ENCODE peak calls at places on chromosomes 16 and 17, in eight cellular contexts. One of them, this sample, is unnamed.

GRCh38 chr17:70308619-70309018 is 139.3 kb downstream of the KCNJ2 start:
- DNase-seq in transverse colon: no peak
- DNase-seq in tibial nerve: no peak
- DNase-seq in ovary: no peak
- DNase-seq in SK-N-SH: no peak
- DNase-seq in stomach: no peak
- DNase-seq in HepG2: no peak
- DNase-seq in K562: no peak
- DNase-seq in this sample: no peak

GRCh38 chr16:3482659-3483241 is 12.5 kb downstream of the C16orf90 start:
- DNase-seq in transverse colon: no peak
- DNase-seq in tibial nerve: no peak
- DNase-seq in ovary: no peak
- DNase-seq in SK-N-SH: peak; percentile 23
- DNase-seq in stomach: no peak
- DNase-seq in HepG2: no peak
- DNase-seq in K562: no peak
- DNase-seq in this sample: no peak

GRCh38 chr16:19289805-19290490 is 4.4 kb downstream of the CLEC19A start:
- DNase-seq in transverse colon: no peak
- DNase-seq in tibial nerve: no peak
- DNase-seq in ovary: no peak
- DNase-seq in SK-N-SH: peak; percentile 16
- DNase-seq in stomach: peak; percentile 68
- DNase-seq in HepG2: no peak
- DNase-seq in K562: no peak
- DNase-seq in this sample: no peak

GRCh38 chr17:78745407-78746088 is 36.5 kb downstream of the CYTH1 start:
- DNase-seq in transverse colon: no peak
- DNase-seq in tibial nerve: peak; percentile 48
- DNase-seq in ovary: no peak
- DNase-seq in SK-N-SH: no peak
- DNase-seq in stomach: no peak
- DNase-seq in HepG2: peak; percentile 52
- DNase-seq in K562: peak; percentile 67
- DNase-seq in this sample: no peak

GRCh38 chr17:18964018-18964351 is 12.0 kb downstream of the SLC5A10 start:
- DNase-seq in transverse colon: no peak
- DNase-seq in tibial nerve: no peak
- DNase-seq in ovary: no peak
- DNase-seq in SK-N-SH: no peak
- DNase-seq in stomach: no peak
- DNase-seq in HepG2: no peak
- DNase-seq in K562: no peak
- DNase-seq in this sample: no peak

GRCh38 chr17:47199627-47200324 is 9.4 kb upstream of the MYL4 start:
- DNase-seq in transverse colon: no peak
- DNase-seq in tibial nerve: no peak
- DNase-seq in ovary: no peak
- DNase-seq in SK-N-SH: no peak
- DNase-seq in stomach: no peak
- DNase-seq in HepG2: no peak
- DNase-seq in K562: no peak
- DNase-seq in this sample: no peak

GRCh38 chr17:7767425-7768021 is 50.0 kb downstream of the DNAH2 start:
- DNase-seq in transverse colon: no peak
- DNase-seq in tibial nerve: no peak
- DNase-seq in ovary: no peak
- DNase-seq in SK-N-SH: no peak
- DNase-seq in stomach: no peak
- DNase-seq in HepG2: no peak
- DNase-seq in K562: no peak
- DNase-seq in this sample: no peak

GRCh38 chr17:67246648-67247415 is 1.8 kb upstream of the HELZ start:
- DNase-seq in transverse colon: peak; percentile 76
- DNase-seq in tibial nerve: no peak
- DNase-seq in ovary: no peak
- DNase-seq in SK-N-SH: no peak
- DNase-seq in stomach: peak; percentile 78
- DNase-seq in HepG2: peak; percentile 97
- DNase-seq in K562: peak; percentile 69
- DNase-seq in this sample: no peak

GRCh38 chr17:72386619-72387237 is 265.9 kb downstream of the SOX9 start:
- DNase-seq in transverse colon: no peak
- DNase-seq in tibial nerve: no peak
- DNase-seq in ovary: no peak
- DNase-seq in SK-N-SH: no peak
- DNase-seq in stomach: no peak
- DNase-seq in HepG2: peak; percentile 97
- DNase-seq in K562: no peak
- DNase-seq in this sample: no peak

GRCh38 chr16:72990003-72990521 is 57.9 kb downstream of the ZFHX3 start:
- DNase-seq in transverse colon: peak; percentile 68
- DNase-seq in tibial nerve: peak; percentile 81
- DNase-seq in ovary: no peak
- DNase-seq in SK-N-SH: no peak
- DNase-seq in stomach: peak; percentile 61
- DNase-seq in HepG2: no peak
- DNase-seq in K562: no peak
- DNase-seq in this sample: peak; percentile 95

GRCh38 chr17:41772586-41773189 is 13.8 kb downstream of the JUP start:
- DNase-seq in transverse colon: peak; percentile 58
- DNase-seq in tibial nerve: no peak
- DNase-seq in ovary: no peak
- DNase-seq in SK-N-SH: no peak
- DNase-seq in stomach: no peak
- DNase-seq in HepG2: peak; percentile 83
- DNase-seq in K562: no peak
- DNase-seq in this sample: no peak

GRCh38 chr16:23836404-23837291 is 865 bp downstream of the PRKCB start:
- DNase-seq in transverse colon: peak; percentile 49
- DNase-seq in tibial nerve: no peak
- DNase-seq in ovary: no peak
- DNase-seq in SK-N-SH: peak; percentile 55
- DNase-seq in stomach: peak; percentile 48
- DNase-seq in HepG2: no peak
- DNase-seq in K562: peak; percentile 71
- DNase-seq in this sample: peak; percentile 65

GRCh38 chr16:6531067-6531466 is 801.6 kb upstream of the RBFOX1 start:
- DNase-seq in transverse colon: no peak
- DNase-seq in tibial nerve: no peak
- DNase-seq in ovary: no peak
- DNase-seq in SK-N-SH: no peak
- DNase-seq in stomach: no peak
- DNase-seq in HepG2: no peak
- DNase-seq in K562: no peak
- DNase-seq in this sample: no peak

GRCh38 chr16:22092143-22092933 is at the start of gene VWA3A:
- DNase-seq in transverse colon: no peak
- DNase-seq in tibial nerve: no peak
- DNase-seq in ovary: no peak
- DNase-seq in SK-N-SH: no peak
- DNase-seq in stomach: no peak
- DNase-seq in HepG2: no peak
- DNase-seq in K562: no peak
- DNase-seq in this sample: no peak

GRCh38 chr17:72602517-72603345 is 481.9 kb downstream of the SOX9 start:
- DNase-seq in transverse colon: peak; percentile 72
- DNase-seq in tibial nerve: no peak
- DNase-seq in ovary: no peak
- DNase-seq in SK-N-SH: no peak
- DNase-seq in stomach: peak; percentile 47
- DNase-seq in HepG2: no peak
- DNase-seq in K562: no peak
- DNase-seq in this sample: no peak

GRCh38 chr17:44830359-44831269 is 527 bp upstream of the GJC1 start:
- DNase-seq in transverse colon: peak; percentile 10
- DNase-seq in tibial nerve: no peak
- DNase-seq in ovary: peak; percentile 42
- DNase-seq in SK-N-SH: no peak
- DNase-seq in stomach: no peak
- DNase-seq in HepG2: no peak
- DNase-seq in K562: no peak
- DNase-seq in this sample: peak; percentile 74

GRCh38 chr17:57862990-57863667 is 13.3 kb upstream of the MRPS23 start:
- DNase-seq in transverse colon: no peak
- DNase-seq in tibial nerve: no peak
- DNase-seq in ovary: no peak
- DNase-seq in SK-N-SH: peak; percentile 64
- DNase-seq in stomach: no peak
- DNase-seq in HepG2: peak; percentile 94
- DNase-seq in K562: peak; percentile 38
- DNase-seq in this sample: peak; percentile 67

GRCh38 chr16:87658564-87659225 is 56.4 kb downstream of the JPH3 start:
- DNase-seq in transverse colon: no peak
- DNase-seq in tibial nerve: no peak
- DNase-seq in ovary: no peak
- DNase-seq in SK-N-SH: no peak
- DNase-seq in stomach: no peak
- DNase-seq in HepG2: no peak
- DNase-seq in K562: no peak
- DNase-seq in this sample: no peak

GRCh38 chr17:28711723-28712036 is at the start of gene PROCA1:
- DNase-seq in transverse colon: no peak
- DNase-seq in tibial nerve: no peak
- DNase-seq in ovary: peak; percentile 85
- DNase-seq in SK-N-SH: no peak
- DNase-seq in stomach: no peak
- DNase-seq in HepG2: no peak
- DNase-seq in K562: peak; percentile 81
- DNase-seq in this sample: no peak
- TF ChIP-seq EP300 in transverse colon: no peak
- TF ChIP-seq EP300 in tibial nerve: no peak
- TF ChIP-seq EP300 in ovary: no peak
- TF ChIP-seq EP300 in SK-N-SH: no peak
- TF ChIP-seq EP300 in stomach: no peak
- TF ChIP-seq EP300 in HepG2: no peak
- TF ChIP-seq EP300 in K562: no peak
- TF ChIP-seq EP300 in this sample: no peak

DNA sequence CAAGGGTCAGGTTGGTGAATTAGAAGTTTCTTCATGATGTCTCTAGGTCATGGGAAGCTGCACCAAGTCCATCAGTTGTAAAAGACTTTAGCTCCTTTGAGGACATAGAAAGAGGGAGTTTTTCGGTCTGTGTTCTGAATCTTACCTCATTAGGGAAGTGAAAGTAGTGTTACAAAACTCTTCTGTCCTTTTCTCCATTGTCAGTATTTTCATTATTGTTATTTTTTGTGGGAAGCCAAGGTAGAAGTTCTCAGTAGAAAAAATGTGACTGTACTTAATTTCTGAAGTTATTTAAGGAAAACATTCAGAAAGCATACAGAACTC is 24.2 kb downstream of the MAP3K3 start:
- DNase-seq in transverse colon: no peak
- DNase-seq in tibial nerve: no peak
- DNase-seq in ovary: no peak
- DNase-seq in SK-N-SH: no peak
- DNase-seq in stomach: no peak
- DNase-seq in HepG2: no peak
- DNase-seq in K562: no peak
- DNase-seq in this sample: no peak
- H3K36me3 ChIP-seq in transverse colon: no peaks in the 10 kb centered on the region
- H3K36me3 ChIP-seq in tibial nerve: no peaks in the 10 kb centered on the region
- H3K36me3 ChIP-seq in ovary: no peaks in the 10 kb centered on the region
- H3K36me3 ChIP-seq in SK-N-SH: no peaks in the 10 kb centered on the region
- H3K36me3 ChIP-seq in stomach: peaks cover 47% of the 10 kb centered on the region
- H3K36me3 ChIP-seq in HepG2: peaks cover 26% of the 10 kb centered on the region
- H3K36me3 ChIP-seq in K562: peaks cover 10% of the 10 kb centered on the region
- H3K36me3 ChIP-seq in this sample: peaks cover 13% of the 10 kb centered on the region

GRCh38 chr17:38724337-38724988 is 5.7 kb upstream of the CISD3 start:
- DNase-seq in transverse colon: peak; percentile 72
- DNase-seq in tibial nerve: no peak
- DNase-seq in ovary: no peak
- DNase-seq in SK-N-SH: peak; percentile 94
- DNase-seq in stomach: peak; percentile 77
- DNase-seq in HepG2: no peak
- DNase-seq in K562: no peak
- DNase-seq in this sample: peak; percentile 91
- TF ChIP-seq EP300 in transverse colon: no peak
- TF ChIP-seq EP300 in tibial nerve: peak; percentile 24
- TF ChIP-seq EP300 in ovary: no peak
- TF ChIP-seq EP300 in SK-N-SH: peak; percentile 58
- TF ChIP-seq EP300 in stomach: no peak
- TF ChIP-seq EP300 in HepG2: no peak
- TF ChIP-seq EP300 in K562: no peak
- TF ChIP-seq EP300 in this sample: no peak

DNA sequence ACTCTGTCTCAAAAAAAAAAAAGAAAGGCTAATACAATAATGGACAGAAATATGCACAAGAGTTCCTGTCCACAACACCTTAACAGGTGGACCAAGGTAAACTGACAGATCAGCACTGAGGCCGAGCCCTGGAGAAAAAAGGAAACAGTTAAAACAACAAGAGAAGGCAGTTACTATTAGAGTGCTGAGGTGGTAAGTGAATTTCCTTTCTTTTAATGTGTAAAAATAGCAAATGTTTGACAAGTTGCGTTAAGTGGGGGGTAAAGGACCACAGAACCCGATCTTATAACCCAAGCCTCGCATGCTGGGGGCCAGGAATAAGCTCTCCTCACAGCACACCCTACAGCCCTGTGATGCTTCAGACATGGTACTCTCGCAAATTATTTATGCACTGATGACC is 24.8 kb downstream of the TXNDC11 start:
- DNase-seq in transverse colon: no peak
- DNase-seq in tibial nerve: no peak
- DNase-seq in ovary: no peak
- DNase-seq in SK-N-SH: no peak
- DNase-seq in stomach: no peak
- DNase-seq in HepG2: no peak
- DNase-seq in K562: no peak
- DNase-seq in this sample: no peak
- H3K36me3 ChIP-seq in transverse colon: peaks cover 9% of the 10 kb centered on the region
- H3K36me3 ChIP-seq in tibial nerve: peaks cover 2% of the 10 kb centered on the region
- H3K36me3 ChIP-seq in ovary: no peaks in the 10 kb centered on the region
- H3K36me3 ChIP-seq in SK-N-SH: peaks cover 26% of the 10 kb centered on the region
- H3K36me3 ChIP-seq in stomach: peaks cover 76% of the 10 kb centered on the region
- H3K36me3 ChIP-seq in HepG2: peaks cover 76% of the 10 kb centered on the region
- H3K36me3 ChIP-seq in K562: peaks cover 73% of the 10 kb centered on the region
- H3K36me3 ChIP-seq in this sample: peaks cover 24% of the 10 kb centered on the region

GRCh38 chr16:5349661-5350060 is 252.1 kb upstream of the EEF2KMT start:
- DNase-seq in transverse colon: no peak
- DNase-seq in tibial nerve: no peak
- DNase-seq in ovary: no peak
- DNase-seq in SK-N-SH: peak; percentile 15
- DNase-seq in stomach: no peak
- DNase-seq in HepG2: no peak
- DNase-seq in K562: no peak
- DNase-seq in this sample: no peak

GRCh38 chr16:5347561-5347960 is 250.0 kb upstream of the EEF2KMT start:
- DNase-seq in transverse colon: no peak
- DNase-seq in tibial nerve: no peak
- DNase-seq in ovary: no peak
- DNase-seq in SK-N-SH: no peak
- DNase-seq in stomach: no peak
- DNase-seq in HepG2: no peak
- DNase-seq in K562: no peak
- DNase-seq in this sample: no peak

GRCh38 chr16:5349101-5349500 is 251.5 kb upstream of the EEF2KMT start:
- DNase-seq in transverse colon: no peak
- DNase-seq in tibial nerve: no peak
- DNase-seq in ovary: no peak
- DNase-seq in SK-N-SH: no peak
- DNase-seq in stomach: no peak
- DNase-seq in HepG2: peak; percentile 18
- DNase-seq in K562: no peak
- DNase-seq in this sample: no peak

GRCh38 chr16:5354645-5355044 is 257.1 kb upstream of the EEF2KMT start:
- DNase-seq in transverse colon: no peak
- DNase-seq in tibial nerve: no peak
- DNase-seq in ovary: no peak
- DNase-seq in SK-N-SH: no peak
- DNase-seq in stomach: no peak
- DNase-seq in HepG2: no peak
- DNase-seq in K562: no peak
- DNase-seq in this sample: no peak

GRCh38 chr16:5350118-5350517 is 252.5 kb upstream of the EEF2KMT start:
- DNase-seq in transverse colon: no peak
- DNase-seq in tibial nerve: no peak
- DNase-seq in ovary: no peak
- DNase-seq in SK-N-SH: peak; percentile 21
- DNase-seq in stomach: no peak
- DNase-seq in HepG2: no peak
- DNase-seq in K562: no peak
- DNase-seq in this sample: no peak
- TF ChIP-seq EP300 in transverse colon: no peak
- TF ChIP-seq EP300 in tibial nerve: no peak
- TF ChIP-seq EP300 in ovary: no peak
- TF ChIP-seq EP300 in SK-N-SH: no peak
- TF ChIP-seq EP300 in stomach: no peak
- TF ChIP-seq EP300 in HepG2: no peak
- TF ChIP-seq EP300 in K562: no peak
- TF ChIP-seq EP300 in this sample: no peak

This sample was measured in sigmoid colon.